ENCODE peak calls at places on chromosomes 7 and 10, in five cellular contexts. J, M, V, W and Y are unnamed samples.

GRCh38 chr7:95298091-95298490 is 26.2 kb downstream of the PON1 start:
- DNase-seq in J (no peak), M (no peak), V (no peak), W (no peak), Y (no peak)

GRCh38 chr10:78913219-78914059 is 155.3 kb upstream of the ZMIZ1 start:
- DNase-seq in J (no peak), M (no peak), V (no peak), W (no peak), Y (no peak)

GRCh38 chr10:74011016-74011415 is 13.1 kb downstream of the VCL start:
- DNase-seq in J (no peak), M (no peak), V (no peak), W (no peak), Y (no peak)

GRCh38 chr10:23067939-23068775 is 27.2 kb upstream of the MSRB2 start:
- DNase-seq in J (peak), M (peak), V (peak), W (peak), Y (peak)

GRCh38 chr10:72503241-72503640 is 122.6 kb downstream of the MICU1 start:
- DNase-seq in J (no peak), M (peak), V (peak), W (peak), Y (peak)

GRCh38 chr10:57822965-57823364 is 444.7 kb downstream of the IPMK start:
- DNase-seq in J (no peak), M (no peak), V (no peak), W (no peak), Y (no peak)

GRCh38 chr7:134789967-134790685 is 10.7 kb downstream of the CALD1 start:
- DNase-seq in J (no peak), M (peak), V (peak), W (peak), Y (peak)

GRCh38 chr10:72834183-72834825 is 59.2 kb upstream of the OIT3 start:
- DNase-seq in J (peak), M (peak), V (peak), W (peak), Y (peak)

GRCh38 chr7:50156746-50157145 is 63.7 kb upstream of the ZPBP start:
- DNase-seq in J (no peak), M (no peak), V (no peak), W (no peak), Y (no peak)

GRCh38 chr10:102648889-102649752 is 4.8 kb downstream of the TRIM8 start:
- DNase-seq in J (no peak), M (no peak), V (peak), W (no peak), Y (no peak)

GRCh38 chr7:17405786-17406185 is 107.3 kb downstream of the AHR start:
- DNase-seq in J (peak), M (peak), V (peak), W (peak), Y (peak)

DNA sequence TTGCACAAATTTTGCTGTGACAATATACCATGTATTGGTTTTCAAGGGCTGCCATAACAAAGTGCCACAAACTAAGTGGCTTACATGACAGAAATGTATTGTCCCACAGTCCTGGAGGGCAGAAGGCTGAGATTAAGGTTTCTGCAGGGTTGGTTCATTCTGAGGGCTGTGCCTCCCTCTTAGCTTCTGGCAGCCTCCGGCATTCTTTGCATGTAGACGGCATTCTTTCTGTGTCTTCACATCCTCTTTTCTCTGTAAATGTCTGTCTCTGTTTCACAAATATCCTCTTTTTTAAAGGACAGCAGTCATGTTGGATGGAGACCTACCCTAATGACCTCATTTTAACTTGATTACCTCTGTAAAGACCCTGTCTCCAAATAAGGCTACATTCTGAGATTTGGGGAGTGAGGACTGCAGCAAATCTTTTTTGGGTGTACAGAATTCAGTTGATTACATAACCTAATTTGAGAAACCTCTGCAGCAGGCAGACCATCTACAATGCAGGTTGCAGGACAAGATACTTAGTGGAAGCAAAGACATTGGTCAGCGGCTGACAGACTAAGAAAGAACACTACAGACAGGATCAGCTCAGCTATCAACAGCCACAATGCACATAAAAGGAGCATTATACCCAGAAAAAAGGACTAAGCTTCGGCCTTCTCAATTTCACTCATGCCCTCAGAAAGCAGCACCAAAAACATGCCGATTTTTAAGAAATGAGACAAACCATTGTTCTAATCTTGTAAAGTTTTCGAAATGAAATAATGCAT is 84.6 kb upstream of the FAM3C start:
- DNase-seq in J (no peak), M (no peak), V (no peak), W (no peak), Y (no peak)
- H3K4me3 ChIP-seq in J (no peak), M (no peak), V (no peak), W (no peak), Y (no peak)

DNA sequence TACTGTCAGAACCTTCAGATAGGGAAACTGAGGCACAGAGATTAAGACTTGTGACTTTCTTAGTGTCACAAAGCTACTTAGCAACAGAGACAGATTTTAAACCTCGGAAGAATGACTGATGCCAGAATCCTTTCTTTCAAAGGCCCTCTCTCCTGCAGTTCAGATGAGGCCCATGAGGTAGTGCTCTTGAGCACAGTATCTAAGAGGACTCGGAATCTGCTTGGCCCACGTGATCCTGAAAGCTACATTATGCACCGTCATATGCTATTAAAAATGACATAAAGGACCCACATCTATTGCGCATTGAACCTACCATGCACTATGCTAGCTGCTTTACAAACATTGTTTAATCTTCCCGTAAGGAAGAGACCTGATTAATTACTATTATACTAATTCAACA is 355.9 kb downstream of the SFMBT2 start:
- DNase-seq in J (no peak), M (peak), V (peak), W (peak), Y (peak)
- TF ChIP-seq CTCF in J (peak), M (peak), V (peak), W (peak), Y (peak)

DNA sequence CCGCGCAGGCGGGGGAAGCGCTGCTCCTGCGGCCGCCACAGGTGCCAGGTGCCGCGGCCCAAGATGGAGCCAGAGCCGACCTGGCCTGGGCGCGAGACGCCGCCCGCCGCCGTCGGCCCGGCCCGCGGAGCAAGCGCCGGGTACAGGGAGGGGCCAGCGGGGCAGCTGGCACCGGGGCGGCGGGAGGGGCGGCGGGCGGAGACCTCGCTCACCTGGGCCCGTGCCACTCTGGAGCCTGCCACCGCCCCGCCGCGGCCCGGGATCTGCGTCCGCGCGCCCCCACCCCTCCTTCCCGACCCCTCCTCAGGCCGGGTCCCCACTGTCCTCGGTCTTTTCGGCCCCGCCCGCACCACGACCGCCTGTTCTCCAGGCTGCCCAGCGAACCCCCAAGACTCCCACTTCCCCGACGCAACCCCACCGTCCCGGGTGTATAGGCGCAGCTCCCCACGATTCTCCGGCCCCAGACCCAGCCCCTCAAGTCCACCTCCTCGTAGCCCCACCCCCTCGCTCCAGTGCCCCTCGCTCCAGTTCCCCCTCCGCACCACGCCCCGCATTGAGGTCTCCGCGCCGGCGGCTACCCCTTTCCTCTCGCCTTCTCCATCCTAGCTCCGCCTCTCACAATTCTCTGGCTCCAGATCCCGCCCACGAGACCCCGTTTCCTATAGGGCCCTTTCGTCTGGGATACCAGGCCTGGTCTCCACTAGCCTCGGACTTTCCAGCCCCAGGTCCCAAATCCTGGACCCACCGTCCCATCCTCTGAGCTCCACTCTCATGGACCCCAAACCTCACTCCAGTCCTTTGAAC is at the start of gene GPRIN2:
- DNase-seq in J (no peak), M (no peak), V (no peak), W (no peak), Y (no peak)
- H3K4me3 ChIP-seq in J (peak), M (peak), V (no peak), W (no peak), Y (peak)

DNA sequence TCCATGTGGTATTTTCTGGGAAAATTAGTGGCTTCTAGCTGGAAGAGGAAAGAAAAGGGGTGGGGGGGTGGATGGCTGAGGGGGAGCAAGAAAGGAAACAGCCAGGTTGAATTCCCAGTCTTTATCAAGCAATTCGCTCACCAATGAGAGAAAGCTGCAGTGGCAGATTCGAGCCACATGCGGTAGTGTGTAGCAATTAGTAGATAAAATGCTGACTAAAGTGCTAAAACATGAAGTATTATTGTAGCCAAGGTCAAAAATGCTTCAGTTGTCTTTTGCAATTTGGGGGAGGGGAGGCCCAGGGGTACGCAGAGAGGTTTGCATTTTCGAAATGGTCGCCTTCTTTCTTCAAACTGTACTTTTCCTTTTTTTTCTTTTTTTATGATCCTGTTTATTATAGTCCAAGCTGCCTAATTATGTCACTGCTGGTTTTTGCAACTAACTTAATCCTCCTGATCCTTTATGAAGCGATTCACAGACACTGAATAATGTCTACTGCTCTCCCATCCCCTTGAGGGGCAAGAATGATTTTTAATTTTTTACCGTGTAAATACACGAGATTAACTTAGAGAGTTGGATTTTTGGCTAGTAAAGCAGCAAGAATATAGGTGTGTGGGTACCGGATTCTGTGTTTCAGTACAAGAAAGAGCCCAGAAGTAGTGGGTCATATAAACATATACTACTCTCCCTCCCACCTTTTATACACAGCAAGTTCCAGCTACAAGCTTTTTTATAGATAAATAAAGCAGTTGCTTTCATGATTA is 3.6 kb upstream of the ARID5B start:
- DNase-seq in J (no peak), M (peak), V (peak), W (peak), Y (peak)
- TF ChIP-seq CTCF in J (peak), M (peak), V (peak), W (peak), Y (peak)

GRCh38 chr7:116733924-116734591 is 62.1 kb downstream of the MET start:
- DNase-seq in J (no peak), M (no peak), V (no peak), W (no peak), Y (no peak)
- H3K4me3 ChIP-seq in J (no peak), M (no peak), V (no peak), W (no peak), Y (no peak)

GRCh38 chr10:80168679-80169380 is 36.3 kb downstream of the PLAC9 start:
- DNase-seq in J (no peak), M (peak), V (no peak), W (peak), Y (no peak)
- TF ChIP-seq CTCF in J (peak), M (no peak), V (peak), W (peak), Y (peak)

GRCh38 chr10:100713049-100713858 is 32.1 kb upstream of the PAX2 start:
- DNase-seq in J (no peak), M (no peak), V (no peak), W (no peak), Y (no peak)
- H3K4me3 ChIP-seq in J (no peak), M (no peak), V (no peak), W (no peak), Y (no peak)